ENCODE peak calls at places on chromosomes 7 and 10, in nine cellular contexts. H, L, F, A, R, K, M, D and G are unnamed samples.

GRCh38 chr7:1924185-1924817 is 254.2 kb downstream of the ELFN1 start:
- DNase-seq in H (no peak), R (peak; percentile 15), M (peak; percentile 43), F (no peak), D (no peak), A (no peak), L (no peak), K (no peak), G (no peak)

GRCh38 chr10:12564173-12564572 is 214.8 kb downstream of the CAMK1D start:
- DNase-seq in H (no peak), F (no peak), M (peak; percentile 45), D (no peak), L (no peak), K (no peak), A (no peak), R (peak; percentile 63), G (no peak)

GRCh38 chr10:101716891-101717659 is 22.1 kb upstream of the FBXW4 start:
- DNase-seq in M (no peak), F (no peak), H (no peak), A (no peak), D (no peak), K (no peak), R (no peak), L (no peak), G (no peak)

GRCh38 chr10:94890264-94891022 is 48.0 kb upstream of the CYP2C9 start:
- DNase-seq in M (no peak), F (no peak), H (no peak), A (no peak), L (no peak), R (no peak), D (no peak), K (no peak), G (no peak)

GRCh38 chr10:120941468-120941867 is 90.3 kb downstream of the WDR11 start:
- DNase-seq in L (no peak), R (no peak), F (no peak), K (no peak), D (no peak), H (no peak), A (no peak), M (no peak), G (no peak)

GRCh38 chr10:62805139-62806092 is 896 bp downstream of the ADO start:
- DNase-seq in M (peak; percentile 46), H (no peak), L (peak; percentile 59), A (no peak), K (peak; percentile 78), R (peak; percentile 53), F (peak; percentile 75), D (peak; percentile 82), G (peak; percentile 53)

GRCh38 chr10:111117528-111118277 is 40.9 kb downstream of the ADRA2A start:
- DNase-seq in H (no peak), K (no peak), A (no peak), R (no peak), L (no peak), M (no peak), D (no peak), F (no peak), G (no peak)

GRCh38 chr10:70418713-70419112 is 14.8 kb downstream of the EIF4EBP2 start:
- DNase-seq in D (no peak), M (no peak), R (no peak), A (no peak), F (no peak), K (no peak), L (no peak), H (no peak), G (no peak)

GRCh38 chr10:125283191-125283590 is 122.8 kb upstream of the CTBP2 start:
- DNase-seq in R (no peak), K (no peak), M (no peak), D (no peak), A (no peak), L (no peak), F (no peak), H (no peak), G (no peak)

GRCh38 chr10:45427305-45427955 is 53.4 kb downstream of the ALOX5 start:
- DNase-seq in M (no peak), D (no peak), H (no peak), R (no peak), A (no peak), K (no peak), F (no peak), L (no peak), G (no peak)

DNA sequence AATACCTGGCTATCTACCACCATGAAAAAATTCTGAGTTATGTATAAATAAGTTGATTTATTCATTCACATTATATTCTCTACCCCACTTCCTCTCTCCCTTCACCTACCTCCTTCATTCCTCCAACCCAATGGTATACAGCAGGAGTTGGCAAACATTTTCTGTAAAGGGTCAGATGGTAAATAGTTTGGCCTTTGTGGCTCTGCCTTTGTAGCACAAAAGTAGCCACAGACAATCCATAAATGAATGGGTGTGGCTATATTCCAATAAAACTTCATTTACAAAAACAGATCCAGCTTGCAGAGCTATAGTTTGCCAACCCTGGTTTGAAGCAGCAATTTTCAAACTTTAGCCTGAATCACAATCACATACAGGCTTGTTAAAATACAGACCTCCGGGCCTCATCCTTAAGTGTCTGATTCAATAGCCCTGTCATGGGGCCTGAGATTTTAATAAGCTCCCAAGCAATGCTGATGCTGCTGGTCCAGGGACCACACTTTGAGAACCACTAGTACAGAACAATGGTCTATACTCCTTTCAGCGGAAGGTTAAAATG is 110.5 kb downstream of the CPEB3 start:
- DNase-seq in R (no peak), D (no peak), F (no peak), H (no peak), L (no peak), K (no peak), M (no peak), A (no peak), G (no peak)
- H3K4me3 ChIP-seq in R (no peak overlapping the region), D (no peak overlapping the region), F (no peak overlapping the region), H (no peak overlapping the region), L (no peak overlapping the region), K (no peak overlapping the region), M (no peak overlapping the region), A (no peak overlapping the region), G (no peak overlapping the region)

DNA sequence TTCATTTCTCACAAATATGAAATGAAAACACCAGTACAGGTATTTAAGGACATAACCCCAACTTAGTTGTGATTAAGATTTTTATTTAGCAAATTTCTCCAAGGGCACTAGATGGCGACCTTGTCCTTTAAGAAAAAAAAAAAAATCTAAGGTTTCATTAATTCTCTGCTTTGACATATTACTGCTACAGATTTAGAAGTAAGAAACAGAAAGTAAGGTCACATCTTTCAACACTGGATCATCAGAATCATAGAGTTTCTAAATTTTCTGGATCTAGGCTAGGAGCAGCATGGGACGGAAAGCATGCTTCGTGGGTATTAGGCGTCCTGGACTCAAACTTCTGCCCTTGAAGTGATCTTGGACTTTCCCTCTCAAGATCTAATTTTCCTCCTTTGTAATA is 85.5 kb upstream of the PRKG1 start:
- DNase-seq in R (peak; percentile 65), F (no peak), A (no peak), L (no peak), M (peak; percentile 36), K (no peak), H (no peak), D (no peak), G (peak; percentile 69)
- TF ChIP-seq CTCF in R (peak; percentile 48), F (peak; percentile 79), A (no peak), L (peak; percentile 44), M (peak; percentile 36), K (no peak), H (peak; percentile 37), D (peak; percentile 54), G (peak; percentile 47)

GRCh38 chr10:99393036-99393435 is 37.4 kb downstream of the GOT1 start:
- DNase-seq in L (no peak), F (no peak), H (no peak), K (no peak), M (no peak), R (no peak), A (no peak), D (no peak), G (no peak)

GRCh38 chr10:99391346-99391745 is 39.1 kb downstream of the GOT1 start:
- DNase-seq in A (no peak), R (no peak), H (no peak), F (no peak), L (no peak), D (no peak), M (no peak), K (no peak), G (no peak)

GRCh38 chr10:99387541-99387940 is 42.9 kb downstream of the GOT1 start:
- DNase-seq in A (no peak), D (no peak), R (no peak), K (no peak), L (no peak), F (no peak), H (no peak), M (no peak), G (no peak)

GRCh38 chr10:99387071-99387470 is 43.4 kb downstream of the GOT1 start:
- DNase-seq in H (no peak), F (no peak), M (no peak), K (no peak), D (no peak), L (no peak), R (no peak), A (no peak), G (no peak)

GRCh38 chr10:99389721-99390480 is 40.5 kb downstream of the GOT1 start:
- DNase-seq in D (no peak), M (no peak), F (no peak), L (no peak), A (no peak), H (no peak), R (no peak), K (no peak), G (no peak)
- H3K4me3 ChIP-seq in D (no peak overlapping the region), M (no peak overlapping the region), F (no peak overlapping the region), L (no peak overlapping the region), A (no peak overlapping the region), H (no peak overlapping the region), R (no peak overlapping the region), K (no peak overlapping the region), G (no peak overlapping the region)

GRCh38 chr7:89771003-89771636 is 383.1 kb upstream of the STEAP1 start:
- DNase-seq in M (no peak), R (peak; percentile 0), K (no peak), F (no peak), L (no peak), H (no peak), A (no peak), D (no peak), G (no peak)
- TF ChIP-seq CTCF in M (peak; percentile 18), R (no peak), K (no peak), F (peak; percentile 30), L (no peak), H (no peak), A (no peak), D (peak; percentile 12), G (no peak)

GRCh38 chr10:104640339-104641149 is 546 bp upstream of the SORCS3 start:
- DNase-seq in K (no peak), D (no peak), L (no peak), H (no peak), R (no peak), M (peak; percentile 14), F (no peak), A (no peak), G (no peak)
- H3K4me3 ChIP-seq in K (no peak overlapping the region), D (no peak overlapping the region), L (no peak overlapping the region), H (no peak overlapping the region), R (no peak overlapping the region), M (no peak overlapping the region), F (no peak overlapping the region), A (no peak overlapping the region), G (no peak overlapping the region)

GRCh38 chr10:43348511-43349312 is 22.7 kb upstream of the FXYD4 start:
- DNase-seq in H (peak; percentile 37), L (peak; percentile 84), R (peak; percentile 87), K (peak; percentile 89), M (peak; percentile 62), F (peak; percentile 88), D (peak; percentile 59), A (peak; percentile 49), G (peak; percentile 84)
- TF ChIP-seq CTCF in H (peak; percentile 97), L (peak; percentile 95), R (peak; percentile 99), K (peak; percentile 74), M (peak; percentile 94), F (peak; percentile 98), D (peak; percentile 97), A (peak; percentile 96), G (peak; percentile 96)

GRCh38 chr7:142812437-142813215 is 41.9 kb downstream of the PRSS2 start:
- DNase-seq in F (peak; percentile 54), L (no peak), H (no peak), R (no peak), A (no peak), M (no peak), D (peak; percentile 26), K (no peak), G (no peak)
- H3K4me3 ChIP-seq in F (no peak overlapping the region), L (no peak overlapping the region), H (no peak overlapping the region), R (no peak overlapping the region), A (no peak overlapping the region), M (no peak overlapping the region), D (no peak overlapping the region), K (no peak overlapping the region), G (no peak overlapping the region)